ENCODE peak calls at places on chromosomes 11 and 22, in five cellular contexts. U is fibroblast of mammary gland; L is SK-MEL-5; A is stimulated activated CD4-positive, alpha-beta T cell treated with anti-CD3 and anti-CD28 coated beads, Interleukin-4, amount 100 ng/mL, for 4 hours; R is NCI-H345. J is an unnamed sample.

GRCh38 chr11:105975128-105975527 is 46.9 kb downstream of the MSANTD4 start:
- DNase-seq in A (no peak), U (peak; percentile 26), L (no peak), R (no peak), J (no peak)

GRCh38 chr22:24550028-24550901 is 4.7 kb downstream of the GUCD1 start:
- DNase-seq in R (no peak), A (no peak), L (no peak), U (no peak), J (no peak)

GRCh38 chr22:43789452-43789851 is 22.7 kb downstream of the EFCAB6 start:
- DNase-seq in U (peak; percentile 99), L (no peak), A (no peak), R (no peak), J (no peak)

GRCh38 chr22:23232094-23232905 is 52.0 kb downstream of the BCR start:
- DNase-seq in L (no peak), R (no peak), A (no peak), U (no peak), J (no peak)

GRCh38 chr11:110759972-110760381 is 47.7 kb upstream of the ARHGAP20 start:
- DNase-seq in A (no peak), R (peak; percentile 58), L (no peak), U (peak; percentile 53), J (no peak)

GRCh38 chr11:47516155-47516554 is 36.8 kb downstream of the CELF1 start:
- DNase-seq in A (no peak), L (no peak), U (no peak), R (no peak), J (no peak)

GRCh38 chr11:11993814-11994213 is 14.6 kb downstream of the DKK3 start:
- DNase-seq in A (no peak), U (peak; percentile 85), L (peak; percentile 74), R (no peak), J (no peak)

GRCh38 chr11:26827567-26828037 is 105.7 kb upstream of the SLC5A12 start:
- DNase-seq in A (no peak), U (no peak), R (no peak), L (no peak), J (no peak)

GRCh38 chr11:120501440-120501839 is 10.1 kb upstream of the GRIK4 start:
- DNase-seq in R (no peak), L (peak; percentile 1), A (no peak), U (no peak), J (no peak)

GRCh38 chr22:36921309-36922096 is 8.1 kb downstream of the CSF2RB start:
- DNase-seq in R (no peak), U (no peak), A (no peak), L (no peak), J (no peak)

GRCh38 chr22:22855617-22856308 is 31.9 kb upstream of the IGLL5 start:
- DNase-seq in U (peak; percentile 10), L (peak; percentile 33), A (no peak), R (no peak), J (no peak)

GRCh38 chr11:116707746-116708145 is 65.0 kb downstream of the BUD13 start:
- DNase-seq in R (no peak), U (no peak), A (no peak), L (no peak), J (no peak)